ENCODE peak calls at places on chromosomes 2 and 18, in seven cellular contexts. D is endothelial cell of umbilical vein, O is sigmoid colon, H is GM12891, X is uterus, E is A549, N is breast epithelium. B is an unnamed sample.

GRCh38 chr2:106269591-106270291 is 75.6 kb upstream of the UXS1 start:
- DNase-seq in D (no peak), O (no peak), X (no peak), E (peak), N (peak), H (peak), B (peak)

GRCh38 chr2:57199663-57200062 is 846.9 kb upstream of the VRK2 start:
- DNase-seq in N (no peak), H (no peak), E (no peak), D (no peak), O (no peak), X (no peak), B (no peak)

GRCh38 chr2:42957109-42958035 is 165.0 kb upstream of the HAAO start:
- DNase-seq in N (no peak), X (no peak), D (no peak), O (no peak), E (no peak), H (no peak), B (no peak)

GRCh38 chr2:235055891-235056516 is 104.2 kb downstream of the SH3BP4 start:
- DNase-seq in D (peak), X (no peak), N (no peak), H (no peak), O (no peak), E (peak), B (no peak)

GRCh38 chr2:26461601-26462023 is 16.3 kb downstream of the OTOF start:
- DNase-seq in E (no peak), X (no peak), D (no peak), H (no peak), N (no peak), O (no peak), B (peak)

GRCh38 chr2:155377931-155378444 is 679.5 kb downstream of the KCNJ3 start:
- DNase-seq in X (no peak), D (peak), H (no peak), N (no peak), E (no peak), O (no peak), B (no peak)

GRCh38 chr2:199471443-199472057 is 13.8 kb upstream of the SATB2 start:
- DNase-seq in X (peak), O (no peak), H (no peak), D (peak), N (no peak), E (peak), B (no peak)

GRCh38 chr2:239787651-239788050 is 237.5 kb downstream of the NDUFA10 start:
- DNase-seq in O (no peak), D (no peak), N (no peak), E (no peak), X (no peak), H (no peak), B (no peak)

GRCh38 chr2:235494716-235495372 is 1.0 kb downstream of the AGAP1 start:
- DNase-seq in X (peak), E (peak), O (peak), D (peak), N (peak), H (no peak), B (peak)

GRCh38 chr2:166152064-166152463 is 24.2 kb upstream of the SCN1A start:
- DNase-seq in X (no peak), O (no peak), N (no peak), E (no peak), D (no peak), H (no peak), B (no peak)

GRCh38 chr2:205754924-205755321 is 72.6 kb downstream of the NRP2 start:
- DNase-seq in H (no peak), E (peak), N (no peak), O (peak), X (no peak), D (no peak), B (no peak)

GRCh38 chr18:37667836-37668235 is 102.2 kb upstream of the CELF4 start:
- DNase-seq in O (no peak), N (no peak), E (no peak), X (no peak), D (no peak), H (no peak), B (no peak)

GRCh38 chr18:54130177-54130576 is 94.3 kb downstream of the MBD2 start:
- DNase-seq in N (no peak), X (no peak), D (no peak), O (no peak), E (no peak), H (no peak), B (no peak)

GRCh38 chr2:180924078-180924477 is 56.3 kb upstream of the UBE2E3 start:
- DNase-seq in X (no peak), D (no peak), O (no peak), N (no peak), H (no peak), E (no peak), B (no peak)

GRCh38 chr2:214591359-214591758 is 180.5 kb downstream of the VWC2L start:
- DNase-seq in E (peak), N (no peak), D (no peak), O (no peak), X (no peak), H (no peak), B (no peak)

GRCh38 chr2:84708442-84708841 is 172.4 kb downstream of the TRABD2A start:
- DNase-seq in X (no peak), N (no peak), E (no peak), H (no peak), D (no peak), O (no peak), B (no peak)

GRCh38 chr2:197131558-197131855 is 179.1 kb downstream of the ANKRD44 start:
- DNase-seq in E (no peak), N (no peak), X (no peak), O (no peak), D (no peak), H (peak), B (no peak)

GRCh38 chr2:172196768-172197322 is 94.1 kb upstream of the DLX2 start:
- DNase-seq in N (peak), D (no peak), O (no peak), X (no peak), H (no peak), E (no peak), B (no peak)

GRCh38 chr2:17521621-17522020 is 3.4 kb upstream of the RAD51AP2 start:
- DNase-seq in H (no peak), X (no peak), E (no peak), D (no peak), O (no peak), N (no peak), B (no peak)

GRCh38 chr2:174952607-174953006 is 52.6 kb downstream of the CHN1 start:
- DNase-seq in H (no peak), D (peak), N (no peak), E (no peak), O (no peak), X (no peak), B (no peak)

GRCh38 chr2:7011376-7012083 is 94.3 kb downstream of the RNF144A start:
- DNase-seq in D (no peak), N (no peak), H (no peak), X (no peak), O (no peak), E (no peak), B (no peak)

GRCh38 chr2:126775300-126775985 is 119.5 kb downstream of the GYPC start:
- DNase-seq in D (no peak), O (no peak), E (no peak), H (no peak), N (no peak), X (no peak), B (no peak)

GRCh38 chr18:23844991-23845680 is 155.9 kb downstream of the LAMA3 start:
- DNase-seq in X (no peak), E (peak), O (no peak), H (no peak), D (no peak), N (peak), B (no peak)

GRCh38 chr2:209411718-209412117 is 12.1 kb upstream of the MAP2 start:
- DNase-seq in X (no peak), N (no peak), D (no peak), H (no peak), E (no peak), O (no peak), B (no peak)

GRCh38 chr2:10873790-10874437 is 37.8 kb upstream of the KCNF1 start:
- DNase-seq in D (no peak), E (no peak), N (no peak), H (no peak), O (no peak), X (no peak), B (no peak)

GRCh38 chr2:23386422-23387220 is 1.6 kb downstream of the KLHL29 start:
- DNase-seq in N (no peak), X (peak), D (peak), H (peak), O (peak), E (peak), B (peak)

GRCh38 chr2:38432827-38433606 is 55.9 kb upstream of the ATL2 start:
- DNase-seq in N (no peak), X (no peak), D (no peak), E (no peak), O (no peak), H (no peak), B (no peak)

GRCh38 chr2:110720547-110720946 is 11.8 kb upstream of the ACOXL start:
- DNase-seq in O (no peak), E (no peak), H (no peak), X (no peak), D (no peak), N (no peak), B (no peak)

GRCh38 chr2:52686935-52687334 is 1080.7 kb upstream of the CHAC2 start:
- DNase-seq in X (no peak), O (no peak), H (no peak), D (no peak), N (no peak), E (no peak), B (no peak)

GRCh38 chr2:120348134-120349103 is 2.5 kb downstream of the INHBB start:
- DNase-seq in N (no peak), O (no peak), D (no peak), E (peak), H (no peak), X (no peak), B (no peak)

GRCh38 chr2:98508690-98509054 is 64.0 kb downstream of the INPP4A start:
- DNase-seq in E (no peak), O (peak), D (no peak), H (no peak), N (peak), X (peak), B (no peak)

GRCh38 chr2:54669677-54670484 is 53.6 kb upstream of the EML6 start:
- DNase-seq in N (peak), H (no peak), E (peak), D (no peak), X (no peak), O (peak), B (no peak)

GRCh38 chr18:12592597-12593127 is 65.2 kb downstream of the SPIRE1 start:
- DNase-seq in X (no peak), H (no peak), N (no peak), E (no peak), D (no peak), O (no peak), B (no peak)

GRCh38 chr2:167692191-167692590 is 555.2 kb downstream of the STK39 start:
- DNase-seq in H (no peak), O (no peak), E (no peak), N (no peak), X (no peak), D (no peak), B (no peak)

GRCh38 chr2:55391615-55392242 is 27.9 kb downstream of the CCDC88A start:
- DNase-seq in D (no peak), O (no peak), H (no peak), E (no peak), N (no peak), X (no peak), B (no peak)

GRCh38 chr18:75846321-75846720 is 418.8 kb upstream of the SMIM21 start:
- DNase-seq in D (no peak), N (no peak), O (no peak), X (no peak), E (no peak), H (no peak), B (no peak)

GRCh38 chr2:34003795-34004194 is 404.7 kb upstream of the FAM98A start:
- DNase-seq in N (no peak), X (no peak), E (no peak), H (no peak), D (no peak), O (no peak), B (no peak)

GRCh38 chr2:174195253-174195652 is 53.1 kb downstream of the OLA1 start:
- DNase-seq in N (no peak), E (no peak), D (no peak), X (no peak), H (no peak), O (no peak), B (no peak)

GRCh38 chr2:9889812-9890261 is 46.6 kb downstream of the TAF1B start:
- DNase-seq in H (no peak), E (no peak), X (no peak), D (peak), N (no peak), O (no peak), B (no peak)

DNA sequence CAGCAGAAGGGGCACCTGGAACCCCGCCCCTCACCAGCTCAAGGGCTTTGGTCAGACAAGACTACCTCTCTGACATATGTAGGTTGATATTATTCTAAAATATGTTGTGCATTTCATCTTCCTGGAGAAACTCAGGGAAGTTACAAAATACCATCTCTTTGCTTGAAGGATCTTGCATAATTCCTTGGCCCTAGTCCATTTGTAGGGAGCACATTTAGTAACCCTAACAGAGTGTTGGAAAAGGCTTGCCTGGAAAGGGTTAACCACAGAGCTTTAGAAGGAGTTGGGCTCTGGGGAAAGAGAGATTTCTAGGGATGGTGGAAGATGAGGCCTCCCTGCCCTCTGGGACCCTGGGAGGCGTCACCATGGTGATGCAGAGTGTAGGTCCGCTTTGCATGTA is 143.0 kb upstream of the SLC1A4 start:
- DNase-seq in E (no peak), D (no peak), X (no peak), O (no peak), H (no peak), N (no peak), B (no peak)
- TF ChIP-seq POLR2A in E (no peak), D (no peak), X (no peak), O (no peak), H (no peak), N (no peak), B (no peak)

DNA sequence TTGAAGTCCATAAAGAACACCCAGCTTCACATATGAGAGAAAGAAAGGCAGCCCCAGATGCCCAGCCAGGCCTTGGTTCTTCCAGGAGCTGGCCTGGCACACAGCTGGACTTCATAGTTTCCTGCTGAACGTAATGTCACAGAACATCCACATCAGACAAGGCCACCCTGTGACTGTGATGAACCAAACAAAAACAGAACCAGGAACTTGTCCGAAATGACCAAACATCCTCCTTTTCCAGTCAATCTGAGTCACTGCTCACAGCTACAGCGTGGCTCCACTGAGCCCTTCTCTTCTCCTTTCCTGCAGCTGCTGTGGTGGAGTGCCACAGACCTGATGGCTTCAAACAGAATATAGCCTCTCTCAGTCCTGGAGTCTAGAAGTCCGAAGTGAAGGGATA is 45.4 kb upstream of the PAPOLG start:
- DNase-seq in N (no peak), E (no peak), H (no peak), X (no peak), D (peak), O (peak), B (no peak)
- TF ChIP-seq POLR2A in N (no peak), E (no peak), H (no peak), X (no peak), D (no peak), O (no peak), B (no peak)

GRCh38 chr2:177042311-177042710 is 170.3 kb upstream of the HNRNPA3 start:
- DNase-seq in O (no peak), X (no peak), D (no peak), E (no peak), H (no peak), N (no peak), B (no peak)

GRCh38 chr2:177038772-177039484 is 173.7 kb upstream of the HNRNPA3 start:
- DNase-seq in N (no peak), X (no peak), H (no peak), E (no peak), O (no peak), D (no peak), B (no peak)

DNA sequence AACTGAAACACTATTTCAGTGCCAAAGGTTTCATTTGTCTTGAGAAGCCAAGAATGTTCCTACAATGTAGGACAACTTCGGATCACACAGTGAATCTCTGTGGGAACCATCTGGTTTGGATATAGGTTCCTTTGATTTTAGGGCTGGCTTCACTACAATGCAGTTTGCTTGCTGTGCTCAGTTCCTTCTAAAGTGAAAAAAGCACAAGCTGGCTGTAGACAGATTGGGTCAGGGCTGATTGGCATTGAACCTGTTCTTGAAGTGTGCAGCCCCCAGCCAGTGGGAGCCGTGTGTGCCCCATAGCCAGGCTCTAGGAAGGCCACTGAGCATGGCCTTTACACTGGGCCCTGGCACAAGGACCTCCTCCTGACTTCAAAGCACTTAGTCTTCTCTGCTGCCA is 167.9 kb upstream of the HNRNPA3 start:
- DNase-seq in X (no peak), O (no peak), H (no peak), E (no peak), N (no peak), D (no peak), B (no peak)
- TF ChIP-seq POLR2A in X (no peak), O (no peak), H (no peak), E (no peak), N (no peak), D (no peak), B (no peak)

GRCh38 chr18:74597662-74598349 is at the start of gene ZNF407:
- DNase-seq in E (peak), H (peak), D (peak), N (peak), X (peak), O (peak), B (peak)
- TF ChIP-seq POLR2A in E (no peak), H (peak), D (peak), N (peak), X (peak), O (no peak), B (peak)

GRCh38 chr2:178194600-178195389 is 483 bp downstream of the OSBPL6 start:
- DNase-seq in E (peak), X (peak), N (no peak), H (peak), D (peak), O (peak), B (no peak)

GRCh38 chr2:178195390-178196166 is 1.3 kb downstream of the OSBPL6 start:
- DNase-seq in N (no peak), E (no peak), D (no peak), O (no peak), H (no peak), X (no peak), B (no peak)

GRCh38 chr2:178193496-178193822 is 853 bp upstream of the OSBPL6 start:
- DNase-seq in X (no peak), D (no peak), H (no peak), E (peak), N (no peak), O (no peak), B (no peak)

GRCh38 chr2:178190938-178191910 is 3.1 kb upstream of the OSBPL6 start:
- DNase-seq in N (no peak), X (no peak), O (no peak), E (peak), H (no peak), D (no peak), B (no peak)

DNA sequence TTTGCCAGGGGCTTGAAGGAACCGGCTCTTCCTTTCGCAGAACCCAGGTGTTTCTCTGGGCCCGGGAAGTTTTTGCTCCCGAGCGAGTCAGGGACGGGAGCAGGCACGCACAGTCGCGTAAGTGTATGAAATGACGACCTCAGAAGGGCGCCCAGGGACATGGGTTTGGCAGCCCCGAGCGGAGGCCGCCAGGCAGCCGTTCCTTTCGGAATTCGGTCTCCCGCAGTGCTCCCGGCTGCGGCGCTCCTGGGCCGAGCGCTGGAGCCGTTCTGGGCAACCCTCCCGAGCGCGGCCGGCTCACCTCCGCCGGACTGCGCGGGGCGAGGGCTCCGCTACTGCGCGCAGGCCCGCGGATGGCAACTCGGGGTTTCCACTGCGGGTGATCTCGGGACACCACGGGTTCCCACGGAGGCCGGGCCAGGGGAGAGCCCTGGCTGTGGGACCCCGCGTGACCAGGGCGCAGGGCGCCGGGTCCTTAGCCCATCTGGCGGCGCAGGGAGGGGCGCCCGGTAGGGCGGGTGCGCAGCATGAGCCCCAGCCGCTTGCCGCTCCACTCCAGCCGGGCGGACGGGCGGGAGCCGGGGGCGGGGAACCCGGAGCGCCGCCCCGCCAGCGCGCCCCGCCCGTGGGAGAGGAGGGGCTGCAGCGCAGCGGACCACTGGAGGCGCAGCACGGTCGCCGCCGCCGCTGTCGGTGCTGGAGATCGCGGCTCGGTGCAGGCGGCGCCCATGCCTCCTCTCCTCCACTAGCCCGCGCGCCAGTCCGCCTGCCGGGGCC is at the start of gene OSBPL6:
- DNase-seq in D (peak), E (peak), X (peak), N (peak), H (peak), O (peak), B (peak)
- TF ChIP-seq POLR2A in D (peak), E (peak), X (peak), N (no peak), H (no peak), O (peak), B (no peak)